ENCODE peak calls at places on chromosomes 16 and 17, in four cellular contexts. X is PC-3, J is GM12892, V is NCI-H345. F is an unnamed sample.

GRCh38 chr16:82630219-82630618 is 3.5 kb downstream of the CDH13 start:
- DNase-seq in X (peak), J (no peak), V (no peak), F (no peak)

GRCh38 chr17:16374129-16374528 is 6.8 kb upstream of the UBB start:
- DNase-seq in X (peak), J (no peak), V (no peak), F (no peak)

GRCh38 chr16:79089735-79090284 is 510.7 kb downstream of the MAF start:
- DNase-seq in X (no peak), J (no peak), V (no peak), F (no peak)

GRCh38 chr16:64589836-64590235 is 532.0 kb downstream of the CDH11 start:
- DNase-seq in X (peak), J (no peak), V (no peak), F (no peak)

GRCh38 chr16:3137267-3137666 is 2.4 kb downstream of the ZNF213 start:
- DNase-seq in X (no peak), J (no peak), V (no peak), F (no peak)

GRCh38 chr16:29974291-29975133 is 844 bp downstream of the TAOK2 start:
- DNase-seq in X (peak), J (no peak), V (no peak), F (no peak)

GRCh38 chr16:78407191-78407590 is 307.7 kb downstream of the WWOX start:
- DNase-seq in X (no peak), J (no peak), V (no peak), F (no peak)

GRCh38 chr16:20898938-20899502 is 1.1 kb downstream of the DCUN1D3 start:
- DNase-seq in X (no peak), J (no peak), V (no peak), F (no peak)

GRCh38 chr16:56700195-56700594 is 17.9 kb downstream of the MT1X start:
- DNase-seq in X (no peak), J (no peak), V (no peak), F (no peak)

GRCh38 chr17:40025991-40026815 is 11.0 kb downstream of the CSF3 start:
- DNase-seq in X (peak), J (peak), V (no peak), F (no peak)

GRCh38 chr16:85913688-85914422 is 14.9 kb downstream of the IRF8 start:
- DNase-seq in X (no peak), J (no peak), V (no peak), F (no peak)

GRCh38 chr16:2468142-2468724 is 2.9 kb upstream of the NTN3 start:
- DNase-seq in X (peak), J (no peak), V (peak), F (peak)

GRCh38 chr16:12314786-12315185 is 338.3 kb downstream of the SNX29 start:
- DNase-seq in X (no peak), J (no peak), V (no peak), F (no peak)

GRCh38 chr17:60817187-60817586 is 139.5 kb downstream of the BCAS3 start:
- DNase-seq in X (peak), J (no peak), V (no peak), F (no peak)

GRCh38 chr17:45087496-45087975 is 26.4 kb downstream of the NMT1 start:
- DNase-seq in X (no peak), J (no peak), V (no peak), F (no peak)

GRCh38 chr17:77897741-77898301 is 60.7 kb upstream of the TNRC6C start:
- DNase-seq in X (no peak), J (no peak), V (no peak), F (no peak)

GRCh38 chr17:2023692-2024571 is 1.2 kb downstream of the RTN4RL1 start:
- DNase-seq in X (peak), J (no peak), V (peak), F (peak)

GRCh38 chr17:41009936-41010335 is 1.0 kb upstream of the KRTAP3-1 start:
- DNase-seq in X (no peak), J (no peak), V (no peak), F (no peak)

GRCh38 chr17:31499771-31500554 is 108.5 kb downstream of the RAB11FIP4 start:
- DNase-seq in X (peak), J (no peak), V (no peak), F (no peak)

GRCh38 chr17:43608313-43608712 is 53.4 kb downstream of the MEOX1 start:
- DNase-seq in X (peak), J (no peak), V (no peak), F (no peak)

GRCh38 chr17:47106130-47106529 is 83.0 kb downstream of the CDC27 start:
- DNase-seq in X (no peak), J (no peak), V (no peak), F (no peak)

GRCh38 chr17:83203073-83203471 is 123.7 kb downstream of the METRNL start:
- DNase-seq in X (no peak), J (no peak), V (no peak), F (no peak)

GRCh38 chr17:6070280-6070894 is at the start of gene WSCD1:
- DNase-seq in X (peak), J (no peak), V (peak), F (peak)

GRCh38 chr16:49972280-49972679 is 52.7 kb upstream of the CNEP1R1 start:
- DNase-seq in X (no peak), J (no peak), V (no peak), F (no peak)

GRCh38 chr17:33115957-33116680 is 124.5 kb downstream of the SPACA3 start:
- DNase-seq in X (no peak), J (no peak), V (no peak), F (no peak)

GRCh38 chr17:54172654-54173316 is 350.1 kb downstream of the KIF2B start:
- DNase-seq in X (peak), J (no peak), V (no peak), F (no peak)

GRCh38 chr17:62987136-62987535 is 21.1 kb downstream of the TANC2 start:
- DNase-seq in X (no peak), J (no peak), V (no peak), F (no peak)

GRCh38 chr16:65453646-65454045 is 331.8 kb upstream of the CDH11 start:
- DNase-seq in X (no peak), J (no peak), V (peak), F (no peak)